ENCODE peak calls at places on chromosomes 12 and 14, in five cellular contexts. Z is activated effector memory CD4-positive, alpha-beta T cell treated with Interleukin-2 at 50 U/mL for 16 hours; E is GM13977; X is stimulated activated naive CD4-positive, alpha-beta T cell; P is cardiac muscle cell. I is an unnamed sample.

GRCh38 chr12:9668141-9669018 is 1.1 kb upstream of the CLEC2D start:
- DNase-seq in X (no peak), E (no peak), Z (no peak), P (peak), I (no peak)

GRCh38 chr14:50954811-50955372 is 10.6 kb upstream of the PYGL start:
- DNase-seq in P (peak), E (peak), X (no peak), Z (no peak), I (no peak)

GRCh38 chr14:68947802-68948201 is 31.3 kb downstream of the ACTN1 start:
- DNase-seq in X (no peak), E (no peak), Z (no peak), P (peak), I (no peak)

GRCh38 chr14:81323621-81324400 is 76.3 kb downstream of the STON2 start:
- DNase-seq in X (no peak), Z (no peak), P (no peak), E (no peak), I (no peak)

GRCh38 chr14:74882103-74882920 is 596 bp downstream of the DLST start:
- DNase-seq in P (peak), E (peak), X (peak), Z (peak), I (no peak)

GRCh38 chr14:23306412-23307145 is at the start of gene BCL2L2:
- DNase-seq in X (no peak), E (peak), P (peak), Z (no peak), I (no peak)

GRCh38 chr12:127496255-127496654 is 770.7 kb upstream of the TMEM132C start:
- DNase-seq in X (no peak), E (no peak), P (no peak), Z (no peak), I (no peak)

GRCh38 chr12:53380797-53381738 is 1.1 kb downstream of the SP1 start:
- DNase-seq in X (no peak), E (no peak), P (peak), Z (no peak), I (no peak)

GRCh38 chr12:22684526-22685118 is 59.7 kb downstream of the ETNK1 start:
- DNase-seq in E (no peak), P (peak), Z (no peak), X (no peak), I (no peak)

GRCh38 chr12:56223571-56224101 is 506 bp upstream of the NABP2 start:
- DNase-seq in P (no peak), Z (no peak), X (no peak), E (peak), I (no peak)

GRCh38 chr12:125861299-125862281 is 796.4 kb downstream of the AACS start:
- DNase-seq in X (no peak), Z (no peak), E (no peak), P (no peak), I (no peak)

GRCh38 chr14:105163040-105163742 is 5.4 kb downstream of the JAG2 start:
- DNase-seq in Z (no peak), E (no peak), X (no peak), P (no peak), I (no peak)

I was measured in activated T-helper 2 cell treated with anti-CD3 and anti-CD28 coated beads, Interferon-gamma antibody, Interleukin-2, Interleukin-4, amounts not matched to agents 10 μg/mL and 5 μg/mL and 100 μg/mL, durations not matched to agents 14 hours and 24 hours and 36 hours.